ENCODE peak calls at places on chromosomes 6 and 20, in seven cellular contexts. A is CD4-positive, alpha-beta T cell; Y is bronchial epithelial cell; B is glutamatergic neuron; R is NCI-H1092 treated with DMSO at 0.1 percent for 48 hours; U is pancreas; O is germinal center. G is an unnamed sample.

GRCh38 chr6:10314163-10314955 is 100.5 kb downstream of the TFAP2A start:
- DNase-seq in A (no peak), O (no peak), R (no peak), Y (no peak), U (no peak), B (no peak), G (no peak)

GRCh38 chr20:62929051-62929538 is 2.8 kb upstream of the DIDO1 start:
- DNase-seq in U (peak), R (no peak), A (peak), B (peak), Y (peak), O (peak), G (no peak)

GRCh38 chr6:35980991-35981645 is 43.3 kb downstream of the SLC26A8 start:
- DNase-seq in Y (peak), U (no peak), R (no peak), O (no peak), A (no peak), B (no peak), G (no peak)

GRCh38 chr20:15375836-15376235 is 1038.4 kb upstream of the FLRT3 start:
- DNase-seq in B (no peak), Y (peak), O (no peak), R (no peak), U (no peak), A (no peak), G (no peak)

GRCh38 chr20:31861346-31862156 is 8.8 kb downstream of the DUSP15 start:
- DNase-seq in Y (peak), B (peak), A (peak), O (peak), U (peak), R (peak), G (peak)

GRCh38 chr20:57071283-57071701 is 195.1 kb downstream of the BMP7 start:
- DNase-seq in R (no peak), O (no peak), U (no peak), B (peak), A (no peak), Y (no peak), G (no peak)

GRCh38 chr6:144758602-144759001 is 473.5 kb downstream of the UTRN start:
- DNase-seq in Y (peak), O (no peak), U (no peak), A (no peak), R (no peak), B (no peak), G (no peak)

GRCh38 chr6:42784739-42785498 is 3.1 kb downstream of the BICRAL start:
- DNase-seq in B (no peak), A (no peak), R (no peak), U (no peak), Y (no peak), O (no peak), G (no peak)

GRCh38 chr20:31514154-31515071 is at the start of gene HM13:
- DNase-seq in U (peak), R (peak), Y (peak), O (peak), B (peak), A (peak), G (peak)

GRCh38 chr6:21741221-21742109 is 147.9 kb downstream of the SOX4 start:
- DNase-seq in R (peak), Y (no peak), U (no peak), A (no peak), B (no peak), O (no peak), G (no peak)

GRCh38 chr6:93423542-93423941 is 4.2 kb upstream of the EPHA7 start:
- DNase-seq in A (no peak), B (peak), Y (peak), R (peak), O (no peak), U (peak), G (peak)

GRCh38 chr6:133645000-133645619 is 243.8 kb upstream of the TCF21 start:
- DNase-seq in Y (no peak), O (no peak), U (no peak), R (no peak), B (no peak), A (no peak), G (no peak)

GRCh38 chr6:149904661-149905370 is 6.9 kb upstream of the RAET1E start:
- DNase-seq in R (no peak), Y (no peak), U (no peak), A (no peak), O (no peak), B (no peak), G (no peak)

GRCh38 chr6:20879526-20879925 is 345.3 kb downstream of the CDKAL1 start:
- DNase-seq in O (no peak), R (no peak), B (no peak), Y (no peak), A (no peak), U (no peak), G (no peak)

GRCh38 chr20:61594198-61594597 is 342.1 kb downstream of the CDH4 start:
- DNase-seq in R (no peak), A (no peak), U (no peak), B (no peak), O (no peak), Y (no peak), G (no peak)

GRCh38 chr20:57322476-57322875 is 7.1 kb upstream of the SPO11 start:
- DNase-seq in B (no peak), R (no peak), Y (peak), A (no peak), U (no peak), O (no peak), G (no peak)

GRCh38 chr6:154721460-154721859 is 11.8 kb upstream of the SCAF8 start:
- DNase-seq in O (no peak), R (no peak), Y (peak), A (no peak), U (no peak), B (no peak), G (no peak)

GRCh38 chr20:45970646-45971424 is 1.2 kb downstream of the ZNF335 start:
- DNase-seq in O (peak), Y (no peak), R (no peak), B (no peak), U (no peak), A (no peak), G (no peak)

GRCh38 chr6:6225885-6226284 is 94.6 kb downstream of the F13A1 start:
- DNase-seq in O (no peak), B (no peak), Y (no peak), A (no peak), U (no peak), R (no peak), G (no peak)

GRCh38 chr20:38152175-38153010 is 12.7 kb downstream of the TGM2 start:
- DNase-seq in R (peak), Y (peak), A (no peak), U (peak), B (peak), O (peak), G (peak)

GRCh38 chr6:154766993-154767392 is 33.8 kb downstream of the SCAF8 start:
- DNase-seq in A (no peak), R (no peak), B (no peak), O (no peak), U (no peak), Y (no peak), G (no peak)

GRCh38 chr20:64044484-64045247 is 4.8 kb downstream of the SOX18 start:
- DNase-seq in A (no peak), R (no peak), Y (peak), O (no peak), B (no peak), U (no peak), G (peak)

GRCh38 chr6:14671261-14671681 is 553.7 kb downstream of the CD83 start:
- DNase-seq in A (no peak), Y (peak), U (no peak), R (no peak), B (no peak), O (no peak), G (no peak)

GRCh38 chr20:19742974-19743649 is 14.9 kb upstream of the RIN2 start:
- DNase-seq in B (no peak), A (no peak), O (no peak), Y (no peak), R (no peak), U (no peak), G (no peak)

GRCh38 chr6:11358904-11359840 is 126.7 kb upstream of the NEDD9 start:
- DNase-seq in R (no peak), U (no peak), B (no peak), A (no peak), O (no peak), Y (peak), G (no peak)

GRCh38 chr20:14600527-14600926 is 263.1 kb upstream of the FLRT3 start:
- DNase-seq in A (no peak), O (no peak), U (no peak), B (no peak), R (no peak), Y (no peak), G (no peak)

GRCh38 chr6:14732226-14732844 is 513.5 kb upstream of the JARID2 start:
- DNase-seq in A (no peak), U (no peak), Y (no peak), B (no peak), R (no peak), O (no peak), G (no peak)

GRCh38 chr6:71127374-71127773 is 161.2 kb upstream of the OGFRL1 start:
- DNase-seq in Y (peak), A (no peak), O (no peak), U (no peak), B (no peak), R (no peak), G (no peak)

GRCh38 chr6:43271103-43271815 is 26.8 kb upstream of the SLC22A7 start:
- DNase-seq in Y (no peak), O (peak), U (no peak), A (no peak), B (no peak), R (no peak), G (no peak)

GRCh38 chr6:146337376-146337775 is 206.3 kb upstream of the RAB32 start:
- DNase-seq in A (no peak), Y (no peak), U (no peak), B (no peak), O (no peak), R (no peak), G (no peak)

GRCh38 chr6:4179960-4180652 is 44.7 kb upstream of the ECI2 start:
- DNase-seq in Y (no peak), O (no peak), U (no peak), B (no peak), A (no peak), R (no peak), G (no peak)

GRCh38 chr6:135995160-135995898 is 143.8 kb downstream of the PDE7B start:
- DNase-seq in O (no peak), B (no peak), R (no peak), U (no peak), Y (peak), A (no peak), G (no peak)